ENCODE peak calls at places on chromosomes 12 and 14, in five cellular contexts. J is CD8-positive, alpha-beta memory T cell; N is dorsolateral prefrontal cortex; Z is putamen; G is T-helper 1 cell. E is an unnamed sample.

GRCh38 chr12:62801796-62802195 is 133.2 kb downstream of the PPM1H start:
- DNase-seq in N (no peak), Z (no peak), J (no peak), G (no peak), E (no peak)

GRCh38 chr12:47408171-47408871 is 297.5 kb downstream of the RPAP3 start:
- DNase-seq in J (peak), N (no peak), G (no peak), Z (no peak), E (no peak)

GRCh38 chr12:34033628-34034296 is 11.5 kb downstream of the ALG10 start:
- DNase-seq in Z (no peak), N (no peak), J (peak), G (no peak), E (no peak)

GRCh38 chr14:91114079-91115065 is 499 bp downstream of the DGLUCY start:
- DNase-seq in J (peak), N (peak), G (peak), Z (peak), E (peak)

GRCh38 chr14:24741871-24742270 is 107.9 kb upstream of the GZMB start:
- DNase-seq in Z (no peak), N (no peak), G (no peak), J (no peak), E (no peak)

GRCh38 chr12:81359736-81360135 is 281.9 kb downstream of the ACSS3 start:
- DNase-seq in N (no peak), J (no peak), Z (no peak), G (no peak), E (no peak)

GRCh38 chr12:120687570-120688289 is 781 bp downstream of the MLEC start:
- DNase-seq in G (no peak), N (no peak), J (peak), Z (no peak), E (no peak)

GRCh38 chr14:47917344-47917954 is 242.0 kb upstream of the MDGA2 start:
- DNase-seq in Z (peak), G (no peak), N (no peak), J (no peak), E (no peak)

GRCh38 chr12:80912906-80913769 is 24.6 kb downstream of the LIN7A start:
- DNase-seq in N (no peak), Z (no peak), J (no peak), G (no peak), E (no peak)

GRCh38 chr14:67170706-67171105 is 18.5 kb upstream of the GARIN2 start:
- DNase-seq in Z (no peak), J (no peak), N (no peak), G (no peak), E (no peak)

GRCh38 chr14:74414380-74414779 is 11.6 kb downstream of the SYNDIG1L start:
- DNase-seq in N (no peak), J (no peak), Z (no peak), G (no peak), E (no peak)

GRCh38 chr12:56257491-56258067 is 605 bp downstream of the ANKRD52 start:
- DNase-seq in J (no peak), N (peak), G (no peak), Z (peak), E (no peak)

GRCh38 chr12:64625243-64626077 is 15.2 kb downstream of the RASSF3 start:
- DNase-seq in N (no peak), Z (peak), J (no peak), G (no peak), E (no peak)

GRCh38 chr12:69653703-69654102 is 43.0 kb upstream of the LRRC10 start:
- DNase-seq in N (no peak), G (no peak), Z (no peak), J (no peak), E (no peak)

GRCh38 chr12:29552324-29552927 is 54.9 kb upstream of the OVCH1 start:
- DNase-seq in N (peak), J (peak), Z (no peak), G (peak), E (peak)

GRCh38 chr12:124185970-124186686 is 108.8 kb upstream of the RFLNA start:
- DNase-seq in J (no peak), G (no peak), Z (no peak), N (no peak), E (no peak)

GRCh38 chr14:99035712-99036593 is 236.0 kb downstream of the BCL11B start:
- DNase-seq in Z (no peak), G (no peak), J (no peak), N (no peak), E (no peak)

GRCh38 chr12:92649511-92650227 is 53.1 kb upstream of the PLEKHG7 start:
- DNase-seq in N (no peak), G (peak), Z (peak), J (peak), E (peak)

GRCh38 chr12:68568878-68569569 is 41.7 kb upstream of the RAP1B start:
- DNase-seq in N (no peak), Z (no peak), J (no peak), G (no peak), E (no peak)

GRCh38 chr12:124536613-124537012 is 30.8 kb downstream of the NCOR2 start:
- DNase-seq in J (no peak), N (no peak), G (no peak), Z (no peak), E (no peak)

GRCh38 chr14:50342211-50343080 is 30.3 kb downstream of the DMAC2L start:
- DNase-seq in Z (peak), N (peak), G (no peak), J (peak), E (no peak)

GRCh38 chr14:98112211-98112780 is 1159.7 kb downstream of the BCL11B start:
- DNase-seq in G (no peak), Z (no peak), N (no peak), J (no peak), E (no peak)

GRCh38 chr12:43120189-43120588 is 431.8 kb downstream of the ADAMTS20 start:
- DNase-seq in G (no peak), N (no peak), J (no peak), Z (no peak), E (no peak)

GRCh38 chr12:112906712-112907414 is at the start of gene OAS1:
- DNase-seq in Z (peak), N (no peak), G (peak), J (peak), E (no peak)

GRCh38 chr12:116381240-116381743 is 103.8 kb upstream of the MED13L start:
- DNase-seq in N (no peak), J (no peak), G (no peak), Z (no peak), E (no peak)

GRCh38 chr12:132952371-132953162 is 3.5 kb downstream of the ZNF605 start:
- DNase-seq in Z (no peak), J (no peak), G (no peak), N (no peak), E (no peak)

GRCh38 chr14:80523518-80524117 is 312.3 kb upstream of the DIO2 start:
- DNase-seq in G (no peak), Z (no peak), N (no peak), J (no peak), E (no peak)

GRCh38 chr12:71958056-71958455 is 19.4 kb downstream of the TPH2 start:
- DNase-seq in J (no peak), G (no peak), N (no peak), Z (no peak), E (no peak)

GRCh38 chr12:2397356-2398045 is 344.7 kb downstream of the CACNA1C start:
- DNase-seq in Z (no peak), N (no peak), G (no peak), J (no peak), E (no peak)

GRCh38 chr12:123949118-123949774 is 23.4 kb downstream of the CCDC92 start:
- DNase-seq in Z (no peak), G (no peak), J (no peak), N (no peak), E (no peak)

GRCh38 chr12:111454716-111455447 is 49.2 kb downstream of the SH2B3 start:
- DNase-seq in N (no peak), J (no peak), G (no peak), Z (no peak), E (no peak)

GRCh38 chr12:7989827-7990491 is 42.6 kb upstream of the FOXJ2 start:
- DNase-seq in Z (no peak), G (peak), N (no peak), J (peak), E (peak)

GRCh38 chr12:4779749-4780148 is 59.5 kb downstream of the GALNT8 start:
- DNase-seq in G (no peak), Z (no peak), N (no peak), J (no peak), E (no peak)

GRCh38 chr14:74594021-74594420 is 18.0 kb downstream of the LTBP2 start:
- DNase-seq in N (no peak), G (no peak), Z (no peak), J (no peak), E (no peak)

GRCh38 chr12:4867384-4867783 is 42.3 kb upstream of the KCNA1 start:
- DNase-seq in G (no peak), N (no peak), Z (no peak), J (no peak), E (no peak)

GRCh38 chr12:87439990-87440827 is 589.0 kb downstream of the C12orf50 start:
- DNase-seq in Z (no peak), J (no peak), G (no peak), N (no peak), E (no peak)

GRCh38 chr14:54893151-54893760 is 9.4 kb downstream of the GCH1 start:
- DNase-seq in J (peak), N (no peak), Z (no peak), G (no peak), E (no peak)

GRCh38 chr12:117792471-117792870 is 176.3 kb downstream of the KSR2 start:
- DNase-seq in J (no peak), Z (peak), G (no peak), N (no peak), E (no peak)

E was measured in effector memory CD4-positive, alpha-beta T cell.